ENCODE peak calls at places on chromosomes 3 and 15, in four cellular contexts. U, G, X and W are unnamed samples.

GRCh38 chr3:94936023-94936580 is 873.2 kb downstream of the NSUN3 start:
- DNase-seq in U (no peak), G (no peak), X (no peak), W (no peak)

GRCh38 chr3:88239870-88240269 is 90.1 kb downstream of the C3orf38 start:
- DNase-seq in U (no peak), G (no peak), X (no peak), W (no peak)

GRCh38 chr3:38609386-38610111 is 39.9 kb downstream of the SCN5A start:
- DNase-seq in U (no peak), G (no peak), X (no peak), W (no peak)

GRCh38 chr3:69282191-69282590 is 103.7 kb downstream of the FRMD4B start:
- DNase-seq in U (no peak), G (no peak), X (no peak), W (no peak)

GRCh38 chr3:55617385-55617784 is 130.3 kb upstream of the WNT5A start:
- DNase-seq in U (no peak), G (no peak), X (no peak), W (no peak)

GRCh38 chr3:5572168-5572567 is 384.7 kb downstream of the EDEM1 start:
- DNase-seq in U (no peak), G (no peak), X (no peak), W (no peak)

GRCh38 chr15:96072821-96073220 is 257.7 kb upstream of the NR2F2 start:
- DNase-seq in U (no peak), G (no peak), X (no peak), W (no peak)

GRCh38 chr3:13274125-13274873 is 145.8 kb downstream of the NUP210 start:
- DNase-seq in U (no peak), G (no peak), X (no peak), W (no peak)

GRCh38 chr3:58006661-58007060 is 1.6 kb upstream of the FLNB start:
- DNase-seq in U (no peak), G (no peak), X (no peak), W (no peak)

GRCh38 chr3:189167027-189167766 is 4.6 kb upstream of the TPRG1 start:
- DNase-seq in U (peak), G (no peak), X (no peak), W (no peak)

GRCh38 chr3:38458796-38459498 is 5.3 kb downstream of the ACVR2B start:
- DNase-seq in U (peak), G (no peak), X (peak), W (no peak)

GRCh38 chr3:100402150-100402706 is 889 bp downstream of the LNP1 start:
- DNase-seq in U (no peak), G (no peak), X (no peak), W (no peak)

DNA sequence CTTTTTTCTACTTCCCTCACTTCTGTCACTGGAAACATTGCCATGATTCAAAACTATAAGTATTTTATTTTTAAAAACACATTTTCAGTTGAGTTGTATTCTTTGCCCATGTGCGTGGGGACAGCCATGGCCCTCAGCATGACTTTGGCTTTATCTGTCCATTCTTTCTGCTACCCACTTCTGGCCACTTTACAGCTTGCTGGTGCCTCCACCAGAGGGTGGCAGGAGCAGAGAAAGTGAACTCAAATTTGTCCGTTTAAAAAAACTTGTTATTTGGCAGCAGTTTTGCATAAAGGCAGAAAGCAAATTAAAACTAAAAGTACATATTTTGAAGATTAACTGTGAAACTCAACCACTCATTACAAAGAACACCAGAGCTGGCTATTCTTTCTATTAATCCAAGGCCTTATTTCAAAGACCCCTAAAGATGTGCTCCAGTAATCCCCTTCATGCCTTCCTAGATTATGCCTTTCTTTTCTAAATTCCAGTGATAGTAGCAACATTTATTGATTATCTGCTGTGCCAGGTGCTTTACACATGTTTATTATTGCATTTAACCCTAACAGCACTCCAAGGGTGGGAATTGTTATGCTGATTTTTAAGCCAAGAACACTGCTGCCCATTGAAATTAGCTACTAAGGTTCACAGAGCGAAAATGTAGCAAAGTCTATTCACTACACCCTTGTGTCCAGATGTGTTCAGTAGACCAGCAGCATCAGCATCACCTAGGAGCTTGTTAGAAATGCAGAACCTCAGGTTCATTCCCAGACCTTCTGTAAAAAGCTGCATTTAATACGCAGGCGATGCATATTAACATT is 134.8 kb downstream of the THRB start:
- DNase-seq in U (no peak), G (no peak), X (no peak), W (no peak)
- TF ChIP-seq CTCF in U (no peak), G (no peak), X (peak), W (peak)

DNA sequence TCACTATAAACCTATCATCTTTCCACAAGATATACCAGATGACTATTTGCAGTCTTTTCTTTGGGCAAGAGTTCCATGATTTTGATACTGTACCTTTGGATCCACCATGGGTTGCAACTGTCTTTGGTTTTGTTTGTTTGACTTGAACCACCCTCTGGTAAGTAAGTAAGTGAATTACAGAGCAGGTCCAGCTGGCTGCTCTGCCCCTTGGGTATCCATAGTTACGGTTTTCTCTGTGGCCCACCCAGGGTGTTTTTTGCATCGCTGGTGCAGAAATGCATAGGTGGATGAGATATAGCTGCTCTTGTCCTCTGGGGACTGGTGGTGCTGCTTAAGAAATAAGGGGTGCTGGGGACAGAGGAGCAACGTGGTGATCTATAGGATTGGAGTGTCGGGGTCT is 33.8 kb downstream of the CHDH start:
- DNase-seq in U (no peak), G (no peak), X (no peak), W (no peak)
- TF ChIP-seq CTCF in U (no peak), G (no peak), X (no peak), W (no peak)

GRCh38 chr3:141072950-141073349 is 21.8 kb downstream of the SPSB4 start:
- DNase-seq in U (no peak), G (no peak), X (no peak), W (no peak)
- TF ChIP-seq CTCF in U (no peak), G (no peak), X (no peak), W (no peak)

GRCh38 chr15:57364282-57365007 is 11.9 kb upstream of the CGNL1 start:
- DNase-seq in U (peak), G (no peak), X (no peak), W (no peak)
- TF ChIP-seq CTCF in U (no peak), G (peak), X (peak), W (peak)

GRCh38 chr15:34280193-34280592 is 55.4 kb downstream of the EMC4 start:
- DNase-seq in U (no peak), G (no peak), X (no peak), W (no peak)

GRCh38 chr15:34279341-34279740 is 54.5 kb downstream of the EMC4 start:
- DNase-seq in U (no peak), G (no peak), X (no peak), W (no peak)

GRCh38 chr15:34284937-34285336 is 52.6 kb downstream of the SLC12A6 start:
- DNase-seq in U (no peak), G (no peak), X (no peak), W (no peak)

GRCh38 chr15:34282384-34282783 is 55.2 kb downstream of the SLC12A6 start:
- DNase-seq in U (no peak), G (no peak), X (no peak), W (no peak)
- TF ChIP-seq CTCF in U (no peak), G (no peak), X (no peak), W (no peak)

GRCh38 chr3:53130179-53131135 is at the start of gene RFT1:
- DNase-seq in U (peak), G (peak), X (peak), W (peak)
- TF ChIP-seq CTCF in U (no peak), G (peak), X (peak), W (peak)

GRCh38 chr3:123656691-123657090 is 71.8 kb upstream of the HACD2 start:
- DNase-seq in U (no peak), G (no peak), X (no peak), W (no peak)
- TF ChIP-seq CTCF in U (no peak), G (peak), X (no peak), W (peak)

DNA sequence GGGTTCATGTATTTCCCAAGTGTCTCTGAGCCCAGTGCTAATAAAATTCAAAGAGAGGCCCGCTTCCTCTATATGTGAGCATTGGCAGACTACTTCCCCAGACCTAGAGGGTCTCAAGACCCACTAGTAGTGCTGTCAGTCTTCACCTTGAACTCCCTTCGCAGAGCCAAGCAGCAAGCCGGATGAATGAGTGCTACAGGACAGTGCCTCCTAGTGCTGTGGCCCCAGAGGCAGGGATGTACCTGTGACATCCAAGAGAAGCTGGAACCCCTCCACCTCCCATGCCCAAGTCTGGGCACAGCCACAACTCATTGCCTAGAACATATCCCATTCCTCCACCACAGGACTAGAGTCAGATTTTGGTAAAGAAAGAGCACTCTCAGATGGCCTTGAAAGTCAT is 37.2 kb upstream of the MASP1 start:
- DNase-seq in U (no peak), G (no peak), X (no peak), W (no peak)
- TF ChIP-seq CTCF in U (no peak), G (no peak), X (no peak), W (no peak)